ENCODE peak calls at places on chromosomes 6 and 20, in five cellular contexts. S, M, U, X and B are unnamed samples.

GRCh38 chr6:32046450-32047083 is 8.4 kb downstream of the CYP21A2 start:
- DNase-seq in U (peak; percentile 56), S (peak; percentile 51), M (peak; percentile 49), X (no peak), B (peak; percentile 60)

GRCh38 chr20:11797161-11797560 is 120.5 kb upstream of the BTBD3 start:
- DNase-seq in M (peak; percentile 43), X (no peak), S (no peak), U (no peak), B (no peak)

GRCh38 chr6:54043360-54043759 is 67.9 kb upstream of the MLIP start:
- DNase-seq in X (no peak), M (no peak), S (no peak), U (no peak), B (no peak)

GRCh38 chr20:35776513-35777101 is 4.8 kb downstream of the PHF20 start:
- DNase-seq in M (peak; percentile 48), U (no peak), X (peak; percentile 64), S (no peak), B (no peak)

GRCh38 chr6:38180586-38180985 is 361.1 kb downstream of the ZFAND3 start:
- DNase-seq in U (peak; percentile 20), X (no peak), S (no peak), M (no peak), B (no peak)

GRCh38 chr6:32181890-32182529 is 2.0 kb downstream of the AGER start:
- DNase-seq in M (no peak), X (no peak), U (no peak), S (no peak), B (no peak)

GRCh38 chr6:38489951-38490350 is 149.8 kb downstream of the BTBD9 start:
- DNase-seq in U (no peak), M (peak; percentile 41), S (no peak), X (no peak), B (no peak)

GRCh38 chr6:103273048-103273447 is 1586.7 kb downstream of the HACE1 start:
- DNase-seq in U (no peak), X (no peak), M (peak; percentile 15), S (peak; percentile 3), B (no peak)

GRCh38 chr6:119467478-119468081 is 118.0 kb upstream of the MAN1A1 start:
- DNase-seq in M (peak; percentile 67), S (no peak), X (no peak), U (no peak), B (no peak)

GRCh38 chr20:50558483-50558925 is 48.3 kb downstream of the PTPN1 start:
- DNase-seq in X (peak; percentile 61), U (no peak), M (peak; percentile 94), S (no peak), B (no peak)

GRCh38 chr6:50973464-50973863 is 154.8 kb downstream of the TFAP2B start:
- DNase-seq in S (no peak), M (no peak), X (no peak), U (no peak), B (no peak)

GRCh38 chr6:155985660-155986138 is 530.1 kb upstream of the NOX3 start:
- DNase-seq in M (no peak), S (no peak), U (no peak), X (no peak), B (no peak)

GRCh38 chr6:21915707-21916399 is 322.3 kb downstream of the SOX4 start:
- DNase-seq in U (no peak), X (no peak), M (peak; percentile 52), S (no peak), B (no peak)

GRCh38 chr20:47250360-47250759 is 106.1 kb downstream of the ZMYND8 start:
- DNase-seq in M (no peak), U (no peak), S (no peak), X (no peak), B (no peak)

GRCh38 chr6:141498980-141499379 is 633.7 kb upstream of the GJE1 start:
- DNase-seq in S (no peak), X (no peak), M (no peak), U (no peak), B (no peak)

GRCh38 chr6:145110109-145110508 is 625.2 kb downstream of the EPM2A start:
- DNase-seq in X (no peak), M (no peak), S (no peak), U (no peak), B (no peak)

GRCh38 chr6:139147628-139148027 is 12.7 kb downstream of the HECA start:
- DNase-seq in X (no peak), M (no peak), S (no peak), U (no peak), B (no peak)

GRCh38 chr6:32852018-32852843 is 1.3 kb downstream of the TAP1 start:
- DNase-seq in M (no peak), S (no peak), X (peak; percentile 52), U (no peak), B (no peak)

DNA sequence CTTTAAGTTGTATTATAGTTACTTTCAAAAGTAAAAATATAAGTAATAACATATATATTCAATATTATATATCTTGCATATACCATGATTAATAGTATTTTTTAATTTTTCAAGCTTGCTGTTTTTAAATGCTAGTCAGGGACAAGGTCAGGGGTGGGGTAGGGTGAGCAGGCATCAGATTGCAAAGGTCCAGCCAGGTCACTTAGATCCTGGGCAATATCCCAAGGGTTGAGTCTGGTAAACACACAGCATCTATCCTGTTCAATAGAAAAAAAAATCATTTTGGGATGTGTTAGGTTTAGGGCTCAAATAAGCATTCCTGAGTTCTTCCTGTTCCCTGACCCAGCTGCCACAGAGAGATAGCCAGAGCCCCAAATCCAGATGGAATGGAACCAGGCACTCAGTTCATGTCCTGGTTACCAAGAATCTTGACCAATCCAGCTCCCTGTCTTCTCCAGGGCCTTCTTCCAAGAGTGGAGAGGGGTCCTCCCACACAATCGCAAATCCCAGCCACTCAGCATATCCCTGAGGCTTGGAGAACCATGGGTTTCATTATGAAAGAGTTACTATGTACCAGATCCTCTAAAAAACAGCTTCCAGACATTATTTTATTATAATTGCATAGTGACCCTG is 134.9 kb upstream of the TOP1 start:
- DNase-seq in U (no peak), S (no peak), X (no peak), M (no peak), B (no peak)
- H2BK12ac ChIP-seq in U (no peak overlapping the region), S (no peak overlapping the region), X (no peak overlapping the region), M (no peak overlapping the region), B (no peak overlapping the region)

GRCh38 chr6:17297261-17298080 is 16.3 kb downstream of the RBM24 start:
- DNase-seq in X (no peak), M (peak; percentile 77), U (no peak), S (no peak), B (no peak)
- H2BK12ac ChIP-seq in X (no peak overlapping the region), M (no peak overlapping the region), U (no peak overlapping the region), S (no peak overlapping the region), B (no peak overlapping the region)

GRCh38 chr20:7348253-7348652 is 580.8 kb downstream of the BMP2 start:
- DNase-seq in S (no peak), M (no peak), X (no peak), U (no peak), B (no peak)

GRCh38 chr20:7347409-7347808 is 579.9 kb downstream of the BMP2 start:
- DNase-seq in S (no peak), U (no peak), M (no peak), X (no peak), B (no peak)

GRCh38 chr20:7355056-7355455 is 585.2 kb downstream of the HAO1 start:
- DNase-seq in X (no peak), M (no peak), S (no peak), U (no peak), B (no peak)

GRCh38 chr20:7346562-7346961 is 579.1 kb downstream of the BMP2 start:
- DNase-seq in U (no peak), X (no peak), S (no peak), M (no peak), B (no peak)

GRCh38 chr20:7352165-7352564 is 584.7 kb downstream of the BMP2 start:
- DNase-seq in S (no peak), U (no peak), X (no peak), M (no peak), B (no peak)
- H2BK12ac ChIP-seq in S (no peak overlapping the region), U (no peak overlapping the region), X (no peak overlapping the region), M (no peak overlapping the region), B (no peak overlapping the region)

GRCh38 chr6:11098009-11098408 is 4.4 kb downstream of the SMIM13 start:
- DNase-seq in U (no peak), S (no peak), M (no peak), X (no peak), B (no peak)

GRCh38 chr6:11097476-11097875 is 3.8 kb downstream of the SMIM13 start:
- DNase-seq in X (peak; percentile 35), S (no peak), M (no peak), U (no peak), B (no peak)

GRCh38 chr6:11103065-11103464 is 8.5 kb downstream of the ERVFRD-1 start:
- DNase-seq in S (no peak), U (no peak), X (no peak), M (no peak), B (no peak)

GRCh38 chr6:11096109-11096508 is 2.5 kb downstream of the SMIM13 start:
- DNase-seq in X (peak; percentile 8), S (no peak), U (peak; percentile 58), M (peak; percentile 78), B (no peak)

DNA sequence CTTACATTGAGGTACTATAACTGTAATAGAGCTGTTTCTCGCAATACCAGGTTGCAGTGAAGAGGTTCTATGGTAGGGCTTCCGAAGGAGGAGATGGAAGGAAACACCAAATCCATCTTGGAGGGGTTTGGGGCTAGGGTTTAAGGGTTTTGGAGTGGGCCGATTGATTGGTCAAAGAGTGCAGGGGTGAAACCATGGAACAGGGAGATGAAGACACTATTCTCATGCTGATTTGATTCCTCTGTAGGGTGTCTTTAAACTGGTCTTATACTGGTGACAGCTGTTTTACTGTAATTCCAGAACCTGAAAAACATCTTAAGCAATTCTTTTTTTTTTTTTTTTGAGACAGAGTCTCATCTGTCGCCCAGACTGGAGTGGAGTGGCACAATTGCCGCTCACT is 7.8 kb downstream of the SMIM13 start:
- DNase-seq in M (no peak), S (no peak), X (no peak), U (no peak), B (no peak)
- H2BK12ac ChIP-seq in M (no peak overlapping the region), S (no peak overlapping the region), X (no peak overlapping the region), U (no peak overlapping the region), B (no peak overlapping the region)

GRCh38 chr6:140344149-140344913 is 969.9 kb upstream of the CITED2 start:
- DNase-seq in U (no peak), M (peak; percentile 39), S (no peak), X (no peak), B (no peak)
- H2BK12ac ChIP-seq in U (no peak overlapping the region), M (no peak overlapping the region), S (no peak overlapping the region), X (no peak overlapping the region), B (no peak overlapping the region)

DNA sequence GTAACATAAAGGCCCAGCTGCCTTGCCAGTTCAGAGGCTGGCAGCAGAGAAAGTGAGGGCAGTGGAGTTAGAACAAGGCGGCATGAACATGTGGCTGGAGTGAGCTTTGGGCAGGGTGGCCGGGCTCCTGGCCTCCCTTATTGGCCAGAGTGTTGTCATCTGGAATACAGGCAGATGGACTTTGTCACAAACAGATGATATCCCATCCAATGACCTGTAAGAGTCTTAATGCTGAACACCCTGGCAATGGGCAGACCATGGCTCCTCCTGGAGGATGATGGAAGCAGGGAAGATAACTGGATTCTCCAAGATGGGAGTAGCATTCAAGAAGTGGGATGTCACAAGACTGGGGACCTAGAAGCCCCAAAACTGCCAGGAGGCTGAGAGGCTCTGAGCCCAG is 242.2 kb downstream of the MAFB start:
- DNase-seq in U (no peak), S (no peak), X (no peak), M (no peak), B (no peak)
- H2BK12ac ChIP-seq in U (no peak overlapping the region), S (no peak overlapping the region), X (peak overlapping the region; percentile 39), M (no peak overlapping the region), B (peak overlapping the region; percentile 55)

GRCh38 chr20:41499961-41500725 is 118.0 kb downstream of the CHD6 start:
- DNase-seq in U (no peak), X (no peak), M (no peak), S (no peak), B (no peak)
- H2BK12ac ChIP-seq in U (no peak overlapping the region), X (no peak overlapping the region), M (no peak overlapping the region), S (no peak overlapping the region), B (no peak overlapping the region)

GRCh38 chr6:100614386-100614785 is 149.7 kb upstream of the SIM1 start:
- DNase-seq in M (no peak), S (no peak), X (no peak), U (no peak), B (no peak)
- H2BK12ac ChIP-seq in M (no peak overlapping the region), S (no peak overlapping the region), X (no peak overlapping the region), U (no peak overlapping the region), B (no peak overlapping the region)